ENCODE peak calls at places on chromosomes 6 and 20, in six cellular contexts. E is psoas muscle; X is Peyer's patch; Z is T-cell; B is left lobe of liver; I is stimulated activated CD8-positive, alpha-beta memory T cell treated with anti-CD3 and anti-CD28 coated beads, Interleukin-2, amount 100 ng/mL, for 48 hours. C is an unnamed sample.

GRCh38 chr20:37436527-37436926 is 84.5 kb upstream of the NNAT start:
- DNase-seq in E (no peak), X (peak), Z (no peak), B (no peak), I (no peak), C (no peak)

GRCh38 chr6:36195471-36196048 is 984 bp upstream of the BRPF3 start:
- DNase-seq in E (no peak), X (no peak), Z (no peak), B (no peak), I (no peak), C (no peak)

GRCh38 chr20:57749131-57749690 is 39.4 kb upstream of the PMEPA1 start:
- DNase-seq in E (no peak), X (no peak), Z (no peak), B (no peak), I (no peak), C (no peak)

GRCh38 chr6:1003394-1004160 is 308.3 kb upstream of the FOXQ1 start:
- DNase-seq in E (no peak), X (no peak), Z (no peak), B (no peak), I (no peak), C (no peak)

GRCh38 chr20:37042986-37043972 is 52.5 kb downstream of the RBL1 start:
- DNase-seq in E (no peak), X (no peak), Z (peak), B (no peak), I (no peak), C (no peak)

GRCh38 chr6:168607272-168608112 is 166.5 kb downstream of the SMOC2 start:
- DNase-seq in E (no peak), X (no peak), Z (no peak), B (no peak), I (no peak), C (no peak)

GRCh38 chr20:11216451-11217314 is 542.9 kb upstream of the JAG1 start:
- DNase-seq in E (no peak), X (no peak), Z (no peak), B (no peak), I (no peak), C (no peak)

GRCh38 chr6:110878751-110879539 is 4.4 kb downstream of the AMD1 start:
- DNase-seq in E (no peak), X (no peak), Z (peak), B (no peak), I (no peak), C (no peak)

GRCh38 chr20:41030536-41031242 is 2.1 kb downstream of the TOP1 start:
- DNase-seq in E (no peak), X (no peak), Z (no peak), B (no peak), I (no peak), C (no peak)

GRCh38 chr6:43460032-43460431 is 4.7 kb upstream of the DLK2 start:
- DNase-seq in E (no peak), X (no peak), Z (no peak), B (no peak), I (no peak), C (no peak)

GRCh38 chr20:49976542-49976941 is 6.2 kb upstream of the SNAI1 start:
- DNase-seq in E (no peak), X (no peak), Z (no peak), B (no peak), I (no peak), C (no peak)

GRCh38 chr6:28335040-28335563 is 846 bp downstream of the ZSCAN31 start:
- DNase-seq in E (no peak), X (no peak), Z (no peak), B (no peak), I (no peak), C (no peak)

GRCh38 chr6:45532626-45533258 is 155.0 kb upstream of the SUPT3H start:
- DNase-seq in E (no peak), X (no peak), Z (no peak), B (no peak), I (no peak), C (no peak)

GRCh38 chr6:1313755-1314503 is 2.0 kb downstream of the FOXQ1 start:
- DNase-seq in E (no peak), X (peak), Z (no peak), B (peak), I (no peak), C (no peak)

GRCh38 chr6:37372116-37372515 is 18.3 kb downstream of the RNF8 start:
- DNase-seq in E (no peak), X (no peak), Z (no peak), B (no peak), I (no peak), C (no peak)

GRCh38 chr6:137734875-137735182 is 132.2 kb upstream of the TNFAIP3 start:
- DNase-seq in E (no peak), X (no peak), Z (no peak), B (no peak), I (no peak), C (no peak)

GRCh38 chr6:17972978-17973622 is 14.3 kb downstream of the KIF13A start:
- DNase-seq in E (no peak), X (no peak), Z (no peak), B (no peak), I (no peak), C (no peak)

GRCh38 chr6:25175656-25176055 is 103.5 kb upstream of the CARMIL1 start:
- DNase-seq in E (no peak), X (no peak), Z (no peak), B (no peak), I (no peak), C (no peak)

GRCh38 chr6:75204959-75205775 is 686 bp downstream of the COL12A1 start:
- DNase-seq in E (peak), X (no peak), Z (no peak), B (no peak), I (no peak), C (peak)

GRCh38 chr6:138307352-138307751 is 70.4 kb upstream of the SMIM28 start:
- DNase-seq in E (no peak), X (no peak), Z (no peak), B (no peak), I (no peak), C (no peak)

C was measured in occipital lobe.